ENCODE peak calls at places on chromosomes 6 and 20, in four cellular contexts. D is body of pancreas, O is brain microvascular endothelial cell, K is fibroblast of lung. J is an unnamed sample.

GRCh38 chr6:143205170-143205879 is 144.6 kb downstream of the AIG1 start:
- DNase-seq in K (peak), O (no peak), D (no peak), J (no peak)

GRCh38 chr6:13142611-13143010 is 185.7 kb downstream of the TBC1D7 start:
- DNase-seq in O (no peak), D (no peak), K (no peak), J (no peak)

GRCh38 chr20:63107449-63108200 is 100.9 kb upstream of the BHLHE23 start:
- DNase-seq in O (no peak), D (no peak), K (no peak), J (no peak)

GRCh38 chr20:21529863-21530262 is 16.0 kb upstream of the NKX2-2 start:
- DNase-seq in K (no peak), O (no peak), D (no peak), J (no peak)

GRCh38 chr20:25178563-25179438 is 16.7 kb upstream of the ENTPD6 start:
- DNase-seq in D (no peak), O (peak), K (peak), J (peak)

GRCh38 chr6:111033628-111034289 is 51.9 kb downstream of the RPF2 start:
- DNase-seq in O (no peak), K (no peak), D (no peak), J (no peak)

GRCh38 chr6:119791746-119792145 is 442.2 kb upstream of the MAN1A1 start:
- DNase-seq in O (no peak), K (no peak), D (no peak), J (no peak)

GRCh38 chr20:59938696-59939051 is 1.4 kb downstream of the PPP1R3D start:
- DNase-seq in D (no peak), O (no peak), K (no peak), J (no peak)

GRCh38 chr6:152472325-152472724 is 164.8 kb downstream of the SYNE1 start:
- DNase-seq in D (no peak), K (peak), O (no peak), J (no peak)

GRCh38 chr6:36662380-36662779 is 16.1 kb upstream of the CDKN1A start:
- DNase-seq in O (no peak), K (no peak), D (no peak), J (no peak)

GRCh38 chr6:22680950-22681349 is 111.6 kb downstream of the HDGFL1 start:
- DNase-seq in K (no peak), D (no peak), O (no peak), J (no peak)

GRCh38 chr6:2909718-2910117 is 6.6 kb upstream of the SERPINB9 start:
- DNase-seq in D (no peak), O (peak), K (peak), J (no peak)

GRCh38 chr6:139439278-139439813 is 64.9 kb upstream of the CITED2 start:
- DNase-seq in O (no peak), D (no peak), K (no peak), J (peak)

GRCh38 chr6:82145926-82146452 is 101.6 kb downstream of the IBTK start:
- DNase-seq in O (no peak), K (peak), D (no peak), J (no peak)

GRCh38 chr6:154169193-154169847 is 130.3 kb downstream of the OPRM1 start:
- DNase-seq in K (peak), D (no peak), O (no peak), J (peak)

GRCh38 chr6:129671442-129672344 is 38.3 kb downstream of the ARHGAP18 start:
- DNase-seq in O (no peak), K (no peak), D (no peak), J (no peak)

GRCh38 chr20:62215020-62215990 is 4.8 kb downstream of the HRH3 start:
- DNase-seq in K (no peak), O (no peak), D (no peak), J (no peak)

GRCh38 chr20:9491324-9491723 is 23.1 kb upstream of the LAMP5 start:
- DNase-seq in D (no peak), K (no peak), O (no peak), J (no peak)

GRCh38 chr6:88532241-88532860 is 366.2 kb upstream of the CNR1 start:
- DNase-seq in K (no peak), D (no peak), O (no peak), J (no peak)

GRCh38 chr6:36839819-36840379 is 655 bp upstream of the CPNE5 start:
- DNase-seq in K (no peak), D (peak), O (no peak), J (no peak)

GRCh38 chr20:4811661-4812181 is 90.0 kb downstream of the PRND start:
- DNase-seq in D (no peak), O (no peak), K (no peak), J (no peak)

GRCh38 chr20:47960769-47961525 is 175.7 kb upstream of the SULF2 start:
- DNase-seq in D (no peak), O (no peak), K (peak), J (no peak)

GRCh38 chr20:53706511-53707031 is 112.9 kb upstream of the ZNF217 start:
- DNase-seq in D (no peak), K (peak), O (peak), J (peak)

GRCh38 chr6:27616313-27617045 is 143.6 kb upstream of the ZNF184 start:
- DNase-seq in K (no peak), O (no peak), D (no peak), J (no peak)

GRCh38 chr20:34299925-34300806 is 3.0 kb downstream of the AHCY start:
- DNase-seq in K (no peak), O (no peak), D (no peak), J (no peak)

GRCh38 chr20:31595654-31596411 is 9.3 kb upstream of the ID1 start:
- DNase-seq in O (no peak), K (peak), D (no peak), J (peak)

GRCh38 chr6:53647437-53648094 is 18.0 kb downstream of the KLHL31 start:
- DNase-seq in O (no peak), D (no peak), K (peak), J (no peak)

GRCh38 chr6:14883921-14884320 is 361.9 kb upstream of the JARID2 start:
- DNase-seq in K (peak), D (no peak), O (peak), J (no peak)

GRCh38 chr6:44006872-44007303 is 120.4 kb downstream of the MRPL14 start:
- DNase-seq in O (no peak), K (no peak), D (no peak), J (no peak)

GRCh38 chr20:40258931-40259330 is 430.1 kb downstream of the MAFB start:
- DNase-seq in O (no peak), D (no peak), K (no peak), J (no peak)

GRCh38 chr6:45577836-45578504 is 200.2 kb upstream of the SUPT3H start:
- DNase-seq in O (no peak), D (no peak), K (peak), J (peak)

GRCh38 chr20:7171911-7172310 is 404.4 kb downstream of the BMP2 start:
- DNase-seq in O (peak), D (no peak), K (peak), J (peak)

GRCh38 chr20:58717278-58718091 is 24.9 kb downstream of the NPEPL1 start:
- DNase-seq in O (no peak), D (peak), K (no peak), J (no peak)

GRCh38 chr6:146286976-146287375 is 256.7 kb upstream of the RAB32 start:
- DNase-seq in D (no peak), O (peak), K (no peak), J (peak)

GRCh38 chr6:3259491-3259958 is 778 bp downstream of the PSMG4 start:
- DNase-seq in K (peak), O (peak), D (peak), J (peak)

GRCh38 chr20:63499333-63499969 is 568 bp upstream of the EEF1A2 start:
- DNase-seq in K (no peak), D (no peak), O (no peak), J (no peak)

GRCh38 chr20:45297786-45298497 is 8.7 kb upstream of the RBPJL start:
- DNase-seq in D (no peak), O (no peak), K (no peak), J (no peak)

GRCh38 chr20:45303586-45304463 is 2.8 kb upstream of the RBPJL start:
- DNase-seq in D (no peak), K (no peak), O (no peak), J (no peak)

GRCh38 chr20:45301824-45302251 is 4.8 kb upstream of the RBPJL start:
- DNase-seq in K (no peak), O (no peak), D (no peak), J (no peak)

GRCh38 chr20:45299786-45300185 is 6.9 kb upstream of the RBPJL start:
- DNase-seq in O (no peak), D (no peak), K (no peak), J (no peak)

GRCh38 chr20:45300961-45301360 is 5.7 kb upstream of the RBPJL start:
- DNase-seq in D (no peak), K (peak), O (peak), J (peak)
- TF ChIP-seq CTCF in D (no peak), K (peak), O (peak), J (peak)

GRCh38 chr20:36297656-36298055 is 8.5 kb upstream of the DLGAP4 start:
- DNase-seq in D (no peak), K (no peak), O (no peak), J (no peak)
- TF ChIP-seq CTCF in D (no peak), K (no peak), O (no peak), J (no peak)

DNA sequence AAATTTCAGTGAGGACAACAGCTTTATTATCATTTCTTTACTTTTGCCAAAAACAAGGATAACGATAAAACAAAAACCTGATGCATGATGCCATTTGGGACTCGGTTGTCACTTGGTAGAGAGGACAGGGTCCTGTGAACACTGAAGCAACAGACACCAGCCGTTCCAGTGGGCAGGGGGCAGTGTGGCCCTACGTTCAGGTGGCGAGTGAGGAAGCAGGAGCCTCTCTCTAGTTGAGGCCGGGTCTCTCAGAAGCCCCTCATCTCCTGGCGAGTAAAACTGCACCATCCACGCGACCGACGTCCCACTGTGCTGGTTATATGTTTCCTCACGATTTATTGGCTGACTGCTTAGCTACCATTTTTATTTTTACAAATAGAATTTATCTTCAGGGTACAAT is 231.6 kb downstream of the THBS2 start:
- DNase-seq in K (no peak), D (no peak), O (no peak), J (no peak)
- TF ChIP-seq CTCF in K (no peak), D (no peak), O (no peak), J (no peak)

GRCh38 chr6:8739454-8739853 is 304.1 kb upstream of the SLC35B3 start:
- DNase-seq in O (no peak), D (no peak), K (no peak), J (no peak)

GRCh38 chr6:8738951-8739350 is 303.6 kb upstream of the SLC35B3 start:
- DNase-seq in D (no peak), O (no peak), K (no peak), J (no peak)

DNA sequence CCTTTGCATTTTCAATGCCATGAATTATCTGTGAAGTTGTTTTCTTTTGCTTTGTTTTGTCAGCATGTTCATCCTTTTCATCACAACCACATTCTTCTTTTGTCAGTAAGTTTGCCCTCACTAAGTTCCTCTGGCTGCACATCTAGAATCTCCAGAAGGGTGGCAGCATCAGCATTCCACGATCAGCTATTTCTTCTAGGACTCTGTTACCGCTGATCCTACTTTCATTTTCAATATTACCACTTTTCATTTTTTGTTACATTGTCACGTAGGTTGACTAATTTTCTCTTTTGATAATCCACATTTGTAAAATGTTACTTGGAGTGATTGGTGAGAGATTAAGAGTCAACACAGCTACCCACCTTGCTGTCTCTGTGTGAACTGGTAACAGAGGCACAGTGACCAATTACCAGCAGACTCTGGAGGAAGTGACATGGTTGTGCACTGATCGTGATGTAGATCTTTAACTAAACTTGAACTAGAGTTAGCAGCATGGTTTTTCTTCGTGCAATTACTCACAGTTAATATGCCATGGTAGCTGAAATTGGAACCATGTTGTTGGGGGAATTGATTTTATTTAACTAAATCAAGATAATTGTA is 307.9 kb upstream of the SLC35B3 start:
- DNase-seq in D (no peak), K (no peak), O (no peak), J (no peak)
- TF ChIP-seq CTCF in D (no peak), K (no peak), O (no peak), J (no peak)

GRCh38 chr6:66568271-66568670 is 861.2 kb upstream of the EYS start:
- DNase-seq in K (no peak), D (no peak), O (no peak), J (peak)
- TF ChIP-seq CTCF in K (no peak), D (no peak), O (no peak), J (no peak)

GRCh38 chr6:52087498-52087999 is at the start of gene PKHD1:
- DNase-seq in D (peak), O (no peak), K (no peak), J (no peak)
- TF ChIP-seq CTCF in D (peak), O (peak), K (no peak), J (peak)

GRCh38 chr6:32461493-32461892 is 21.8 kb downstream of the HLA-DRA start:
- DNase-seq in D (no peak), K (no peak), O (no peak), J (no peak)

GRCh38 chr6:32457054-32457453 is 17.4 kb downstream of the HLA-DRA start:
- DNase-seq in D (no peak), O (no peak), K (no peak), J (no peak)

GRCh38 chr6:32462609-32463008 is 22.9 kb downstream of the HLA-DRA start:
- DNase-seq in K (no peak), O (no peak), D (no peak), J (no peak)

GRCh38 chr6:32459781-32460424 is 20.2 kb downstream of the HLA-DRA start:
- DNase-seq in D (no peak), K (no peak), O (no peak), J (no peak)

GRCh38 chr6:32460528-32460927 is 20.8 kb downstream of the HLA-DRA start:
- DNase-seq in O (no peak), K (no peak), D (no peak), J (no peak)
- TF ChIP-seq CTCF in O (no peak), K (no peak), D (no peak), J (no peak)

J was measured in fibroblast of pulmonary artery.